ENCODE peak calls at places on chromosome 21, in ten cellular contexts. Y is HuH-7.5; K is left ventricle myocardium inferior; D is stimulated activated CD4-positive, alpha-beta T cell treated with anti-CD3 and anti-CD28 coated beads, Interleukin-1b, Interleukin-23, amount 100 ng/mL, for 24 hours; Z is HT-29; W is glutamatergic neuron; M is skeletal muscle cell; A is Panc1; S is fibroblast of lung; F is neuronal stem cell. G is an unnamed sample.

GRCh38 chr21:25895565-25896205 is 160.9 kb downstream of the GABPA start:
- DNase-seq in W (no peak), S (peak; percentile 39), Z (peak; percentile 15), D (no peak), A (no peak), F (no peak), K (no peak), Y (no peak), M (no peak), G (no peak)

GRCh38 chr21:45322960-45323461 is 35.3 kb upstream of the POFUT2 start:
- DNase-seq in W (no peak), F (no peak), D (no peak), Y (no peak), K (peak; percentile 19), Z (no peak), S (no peak), A (no peak), M (no peak), G (peak; percentile 69)

GRCh38 chr21:37149411-37149810 is 76.4 kb downstream of the TTC3 start:
- DNase-seq in A (no peak), Z (no peak), D (no peak), Y (no peak), W (no peak), K (no peak), S (peak; percentile 47), F (no peak), M (peak; percentile 73), G (no peak)

GRCh38 chr21:28754127-28754611 is 238.5 kb downstream of the LTN1 start:
- DNase-seq in K (peak; percentile 46), Z (no peak), D (no peak), S (peak; percentile 93), Y (no peak), M (peak; percentile 45), A (no peak), F (no peak), W (no peak), G (no peak)

GRCh38 chr21:39018730-39019129 is 164.5 kb downstream of the PSMG1 start:
- DNase-seq in M (no peak), Z (no peak), W (no peak), A (no peak), Y (no peak), S (no peak), F (no peak), K (no peak), D (no peak), G (no peak)

GRCh38 chr21:21714396-21714795 is 716.2 kb downstream of the NCAM2 start:
- DNase-seq in F (no peak), S (peak; percentile 95), A (no peak), M (peak; percentile 69), Y (no peak), W (no peak), K (no peak), D (no peak), Z (no peak), G (no peak)

GRCh38 chr21:37551406-37552355 is 185.1 kb downstream of the DYRK1A start:
- DNase-seq in S (peak; percentile 18), F (no peak), M (no peak), K (no peak), W (no peak), D (no peak), Y (no peak), Z (no peak), A (no peak), G (no peak)

GRCh38 chr21:28325618-28326017 is 667.1 kb downstream of the LTN1 start:
- DNase-seq in A (no peak), S (no peak), Z (no peak), Y (no peak), K (no peak), F (no peak), M (no peak), D (no peak), W (no peak), G (no peak)

GRCh38 chr21:45019076-45019886 is 55.1 kb upstream of the ADARB1 start:
- DNase-seq in K (peak; percentile 29), A (no peak), W (no peak), Y (no peak), Z (no peak), F (no peak), D (no peak), S (peak; percentile 34), M (no peak), G (no peak)

GRCh38 chr21:45550552-45551210 is 8.4 kb upstream of the SLC19A1 start:
- DNase-seq in W (no peak), M (no peak), Z (no peak), F (no peak), Y (no peak), K (peak; percentile 32), D (peak; percentile 52), S (no peak), A (no peak), G (no peak)

GRCh38 chr21:38352536-38353219 is 95.9 kb downstream of the KCNJ15 start:
- DNase-seq in S (peak; percentile 64), K (peak; percentile 25), D (no peak), Y (peak; percentile 52), Z (peak; percentile 52), M (no peak), W (peak; percentile 79), F (peak; percentile 48), A (no peak), G (peak; percentile 71)

GRCh38 chr21:33682992-33683627 is 40.8 kb downstream of the ITSN1 start:
- DNase-seq in Z (peak; percentile 51), W (no peak), M (peak; percentile 86), A (peak; percentile 30), K (no peak), F (no peak), S (peak; percentile 99), Y (no peak), D (no peak), G (peak; percentile 77)

GRCh38 chr21:45790427-45790826 is 146.9 kb downstream of the PCBP3 start:
- DNase-seq in Y (no peak), F (no peak), W (no peak), K (no peak), Z (no peak), M (no peak), D (no peak), S (no peak), A (no peak), G (no peak)

GRCh38 chr21:35664683-35665082 is 395.6 kb downstream of the SETD4 start:
- DNase-seq in A (no peak), W (no peak), K (no peak), D (no peak), Y (no peak), S (peak; percentile 91), M (no peak), F (no peak), Z (no peak), G (no peak)

GRCh38 chr21:22536511-22536910 is 1538.3 kb downstream of the NCAM2 start:
- DNase-seq in K (no peak), Y (no peak), A (no peak), M (peak; percentile 12), F (no peak), D (no peak), Z (peak; percentile 1), W (no peak), S (no peak), G (peak; percentile 0)

GRCh38 chr21:46035809-46036695 is 54.5 kb downstream of the COL6A1 start:
- DNase-seq in D (no peak), A (no peak), S (peak; percentile 83), F (no peak), Y (no peak), M (peak; percentile 70), Z (no peak), W (no peak), K (peak; percentile 71), G (no peak)

GRCh38 chr21:36692844-36693143 is 6.1 kb upstream of the SIM2 start:
- DNase-seq in K (no peak), Y (no peak), M (no peak), A (no peak), W (peak; percentile 22), S (no peak), D (no peak), Z (no peak), F (no peak), G (no peak)

GRCh38 chr21:16425297-16425696 is 695.5 kb downstream of the USP25 start:
- DNase-seq in Y (no peak), S (no peak), D (no peak), K (no peak), A (no peak), M (no peak), W (no peak), F (no peak), Z (no peak), G (no peak)

GRCh38 chr21:45458281-45459170 is 53.6 kb downstream of the COL18A1 start:
- DNase-seq in W (peak; percentile 32), F (no peak), K (peak; percentile 14), S (no peak), A (no peak), M (no peak), Z (no peak), Y (no peak), D (no peak), G (no peak)

GRCh38 chr21:45918835-45919467 is 62.6 kb upstream of the COL6A1 start:
- DNase-seq in D (no peak), Z (no peak), F (no peak), K (no peak), Y (no peak), M (no peak), A (no peak), S (no peak), W (no peak), G (no peak)

GRCh38 chr21:33317226-33317625 is 7.5 kb upstream of the IFNAR1 start:
- DNase-seq in Z (no peak), A (no peak), K (no peak), D (no peak), M (no peak), S (no peak), Y (no peak), W (no peak), F (no peak), G (no peak)

GRCh38 chr21:23725576-23725975 is 1881.7 kb downstream of the MRPL39 start:
- DNase-seq in Z (peak; percentile 4), S (no peak), K (no peak), M (no peak), Y (no peak), W (no peak), F (no peak), D (no peak), A (no peak), G (no peak)

GRCh38 chr21:16218682-16219343 is 489.0 kb downstream of the USP25 start:
- DNase-seq in S (no peak), Z (no peak), F (no peak), A (no peak), M (no peak), W (no peak), D (no peak), K (no peak), Y (no peak), G (no peak)

GRCh38 chr21:45509566-45510465 is 32.4 kb downstream of the SLC19A1 start:
- DNase-seq in A (no peak), S (no peak), K (peak; percentile 9), Z (no peak), Y (no peak), W (peak; percentile 25), F (no peak), D (no peak), M (no peak), G (no peak)

GRCh38 chr21:14116080-14116481 is 94.7 kb downstream of the LIPI start:
- DNase-seq in F (no peak), S (no peak), K (no peak), M (no peak), Z (no peak), W (no peak), A (no peak), Y (no peak), D (no peak), G (no peak)

GRCh38 chr21:29172282-29172681 is 41.8 kb downstream of the MAP3K7CL start:
- DNase-seq in Y (no peak), W (no peak), S (no peak), A (no peak), Z (no peak), K (no peak), M (no peak), F (no peak), D (no peak), G (no peak)

GRCh38 chr21:42696026-42696380 is 42.6 kb downstream of the PDE9A start:
- DNase-seq in D (no peak), W (no peak), K (no peak), F (no peak), M (no peak), S (no peak), Y (no peak), A (no peak), Z (no peak), G (no peak)

GRCh38 chr21:46182548-46183336 is 1.5 kb downstream of the SPATC1L start:
- DNase-seq in W (no peak), A (no peak), F (no peak), Z (no peak), D (no peak), S (no peak), M (no peak), K (peak; percentile 42), Y (no peak), G (no peak)